ENCODE peak calls at places on chromosomes 6 and 20, in ten cellular contexts. One of them, this sample, is unnamed.

GRCh38 chr6:17803409-17803808 is 96.7 kb upstream of the NUP153 start:
- DNase-seq in neural progenitor cell: no peak
- DNase-seq in left lung: no peak
- DNase-seq in cardiac fibroblast: no peak
- DNase-seq in fibroblast of lung: no peak
- DNase-seq in adrenal gland: no peak
- DNase-seq in fibroblast of pulmonary artery: no peak
- DNase-seq in astrocyte of the spinal cord: no peak
- DNase-seq in H1: no peak
- DNase-seq in transverse colon: no peak
- DNase-seq in this sample: no peak

GRCh38 chr20:33318096-33318429 is 35.0 kb downstream of the BPIFB1 start:
- DNase-seq in neural progenitor cell: no peak
- DNase-seq in left lung: no peak
- DNase-seq in cardiac fibroblast: no peak
- DNase-seq in fibroblast of lung: no peak
- DNase-seq in adrenal gland: no peak
- DNase-seq in fibroblast of pulmonary artery: no peak
- DNase-seq in astrocyte of the spinal cord: no peak
- DNase-seq in H1: no peak
- DNase-seq in transverse colon: no peak
- DNase-seq in this sample: no peak

GRCh38 chr6:6962086-6962485 is 145.7 kb upstream of the RREB1 start:
- DNase-seq in neural progenitor cell: no peak
- DNase-seq in left lung: no peak
- DNase-seq in cardiac fibroblast: no peak
- DNase-seq in fibroblast of lung: no peak
- DNase-seq in adrenal gland: no peak
- DNase-seq in fibroblast of pulmonary artery: no peak
- DNase-seq in astrocyte of the spinal cord: no peak
- DNase-seq in H1: no peak
- DNase-seq in transverse colon: no peak
- DNase-seq in this sample: no peak

GRCh38 chr6:113809818-113810217 is 47.3 kb upstream of the MARCKS start:
- DNase-seq in neural progenitor cell: no peak
- DNase-seq in left lung: no peak
- DNase-seq in cardiac fibroblast: no peak
- DNase-seq in fibroblast of lung: no peak
- DNase-seq in adrenal gland: no peak
- DNase-seq in fibroblast of pulmonary artery: no peak
- DNase-seq in astrocyte of the spinal cord: no peak
- DNase-seq in H1: no peak
- DNase-seq in transverse colon: no peak
- DNase-seq in this sample: no peak

GRCh38 chr6:169991913-169992312 is 240.5 kb downstream of the ERMARD start:
- DNase-seq in neural progenitor cell: no peak
- DNase-seq in left lung: no peak
- DNase-seq in cardiac fibroblast: no peak
- DNase-seq in fibroblast of lung: no peak
- DNase-seq in adrenal gland: no peak
- DNase-seq in fibroblast of pulmonary artery: no peak
- DNase-seq in astrocyte of the spinal cord: no peak
- DNase-seq in H1: peak; percentile 7
- DNase-seq in transverse colon: no peak
- DNase-seq in this sample: no peak

GRCh38 chr6:157198425-157199279 is 124.7 kb downstream of the TMEM242 start:
- DNase-seq in neural progenitor cell: no peak
- DNase-seq in left lung: peak; percentile 86
- DNase-seq in cardiac fibroblast: peak; percentile 51
- DNase-seq in fibroblast of lung: no peak
- DNase-seq in adrenal gland: peak; percentile 63
- DNase-seq in fibroblast of pulmonary artery: peak; percentile 13
- DNase-seq in astrocyte of the spinal cord: no peak
- DNase-seq in H1: no peak
- DNase-seq in transverse colon: peak; percentile 88
- DNase-seq in this sample: no peak

GRCh38 chr20:58447733-58448391 is 58.8 kb downstream of the VAPB start:
- DNase-seq in neural progenitor cell: peak; percentile 75
- DNase-seq in left lung: no peak
- DNase-seq in cardiac fibroblast: peak; percentile 72
- DNase-seq in fibroblast of lung: peak; percentile 39
- DNase-seq in adrenal gland: peak; percentile 68
- DNase-seq in fibroblast of pulmonary artery: peak; percentile 73
- DNase-seq in astrocyte of the spinal cord: peak; percentile 61
- DNase-seq in H1: peak; percentile 76
- DNase-seq in transverse colon: peak; percentile 55
- DNase-seq in this sample: no peak

GRCh38 chr6:68040780-68041179 is 594.3 kb upstream of the ADGRB3 start:
- DNase-seq in neural progenitor cell: no peak
- DNase-seq in left lung: no peak
- DNase-seq in cardiac fibroblast: peak; percentile 2
- DNase-seq in fibroblast of lung: no peak
- DNase-seq in adrenal gland: no peak
- DNase-seq in fibroblast of pulmonary artery: no peak
- DNase-seq in astrocyte of the spinal cord: no peak
- DNase-seq in H1: no peak
- DNase-seq in transverse colon: no peak
- DNase-seq in this sample: no peak

GRCh38 chr6:31158140-31158862 is at the start of gene TCF19:
- DNase-seq in neural progenitor cell: peak; percentile 98
- DNase-seq in left lung: peak; percentile 98
- DNase-seq in cardiac fibroblast: peak; percentile 100
- DNase-seq in fibroblast of lung: peak; percentile 97
- DNase-seq in adrenal gland: peak; percentile 99
- DNase-seq in fibroblast of pulmonary artery: peak; percentile 99
- DNase-seq in astrocyte of the spinal cord: peak; percentile 99
- DNase-seq in H1: peak; percentile 99
- DNase-seq in transverse colon: peak; percentile 99
- DNase-seq in this sample: peak; percentile 91

GRCh38 chr6:74137910-74138309 is 441.9 kb downstream of the CD109 start:
- DNase-seq in neural progenitor cell: no peak
- DNase-seq in left lung: no peak
- DNase-seq in cardiac fibroblast: peak; percentile 73
- DNase-seq in fibroblast of lung: peak; percentile 40
- DNase-seq in adrenal gland: no peak
- DNase-seq in fibroblast of pulmonary artery: peak; percentile 86
- DNase-seq in astrocyte of the spinal cord: peak; percentile 68
- DNase-seq in H1: no peak
- DNase-seq in transverse colon: no peak
- DNase-seq in this sample: peak; percentile 7

GRCh38 chr6:116631379-116631990 is 15.2 kb downstream of the RSPH4A start:
- DNase-seq in neural progenitor cell: peak; percentile 1
- DNase-seq in left lung: no peak
- DNase-seq in cardiac fibroblast: peak; percentile 10
- DNase-seq in fibroblast of lung: no peak
- DNase-seq in adrenal gland: no peak
- DNase-seq in fibroblast of pulmonary artery: peak; percentile 39
- DNase-seq in astrocyte of the spinal cord: no peak
- DNase-seq in H1: no peak
- DNase-seq in transverse colon: no peak
- DNase-seq in this sample: no peak

GRCh38 chr6:160792711-160793110 is 90.7 kb downstream of the PLG start:
- DNase-seq in neural progenitor cell: no peak
- DNase-seq in left lung: no peak
- DNase-seq in cardiac fibroblast: no peak
- DNase-seq in fibroblast of lung: no peak
- DNase-seq in adrenal gland: no peak
- DNase-seq in fibroblast of pulmonary artery: no peak
- DNase-seq in astrocyte of the spinal cord: no peak
- DNase-seq in H1: no peak
- DNase-seq in transverse colon: no peak
- DNase-seq in this sample: no peak

GRCh38 chr20:19371112-19371511 is 158.7 kb downstream of the SLC24A3 start:
- DNase-seq in neural progenitor cell: no peak
- DNase-seq in left lung: no peak
- DNase-seq in cardiac fibroblast: no peak
- DNase-seq in fibroblast of lung: no peak
- DNase-seq in adrenal gland: no peak
- DNase-seq in fibroblast of pulmonary artery: no peak
- DNase-seq in astrocyte of the spinal cord: no peak
- DNase-seq in H1: no peak
- DNase-seq in transverse colon: no peak
- DNase-seq in this sample: no peak

GRCh38 chr20:19376451-19376971 is 164.1 kb downstream of the SLC24A3 start:
- DNase-seq in neural progenitor cell: peak; percentile 5
- DNase-seq in left lung: no peak
- DNase-seq in cardiac fibroblast: no peak
- DNase-seq in fibroblast of lung: no peak
- DNase-seq in adrenal gland: no peak
- DNase-seq in fibroblast of pulmonary artery: no peak
- DNase-seq in astrocyte of the spinal cord: no peak
- DNase-seq in H1: no peak
- DNase-seq in transverse colon: no peak
- DNase-seq in this sample: no peak

GRCh38 chr20:19378057-19378456 is 165.6 kb downstream of the SLC24A3 start:
- DNase-seq in neural progenitor cell: no peak
- DNase-seq in left lung: no peak
- DNase-seq in cardiac fibroblast: no peak
- DNase-seq in fibroblast of lung: no peak
- DNase-seq in adrenal gland: no peak
- DNase-seq in fibroblast of pulmonary artery: no peak
- DNase-seq in astrocyte of the spinal cord: no peak
- DNase-seq in H1: no peak
- DNase-seq in transverse colon: no peak
- DNase-seq in this sample: no peak

GRCh38 chr20:19374066-19374615 is 161.7 kb downstream of the SLC24A3 start:
- DNase-seq in neural progenitor cell: no peak
- DNase-seq in left lung: no peak
- DNase-seq in cardiac fibroblast: no peak
- DNase-seq in fibroblast of lung: no peak
- DNase-seq in adrenal gland: no peak
- DNase-seq in fibroblast of pulmonary artery: no peak
- DNase-seq in astrocyte of the spinal cord: no peak
- DNase-seq in H1: no peak
- DNase-seq in transverse colon: no peak
- DNase-seq in this sample: no peak

DNA sequence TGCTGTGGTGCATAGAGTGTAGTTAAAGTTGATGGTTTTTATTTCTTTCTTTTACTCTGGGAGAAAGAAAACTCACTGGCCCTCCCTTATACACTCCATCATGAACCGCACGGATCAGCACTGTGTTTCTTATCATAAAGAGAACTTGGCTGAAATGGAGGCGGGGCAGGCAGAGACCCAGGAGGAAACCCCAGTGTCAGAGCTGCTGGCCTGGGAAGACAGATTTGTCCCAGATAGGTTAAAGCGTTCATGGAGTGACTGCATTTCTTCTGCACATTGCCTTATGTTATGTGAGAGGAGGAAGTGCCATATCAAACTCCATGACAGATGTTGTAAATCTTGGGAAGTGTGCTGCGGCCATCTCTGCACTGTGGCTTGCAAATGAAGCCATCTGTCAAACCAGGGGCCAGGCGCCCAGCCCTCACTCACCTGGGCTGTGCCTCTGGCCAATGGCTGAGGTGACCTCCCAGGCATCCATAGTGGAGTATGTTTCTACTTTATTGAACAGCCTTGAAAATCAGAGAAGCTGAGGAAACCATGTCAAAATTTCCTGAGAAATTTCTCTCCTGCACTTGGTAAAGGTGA is 163.0 kb downstream of the SLC24A3 start:
- DNase-seq in neural progenitor cell: no peak
- DNase-seq in left lung: no peak
- DNase-seq in cardiac fibroblast: no peak
- DNase-seq in fibroblast of lung: no peak
- DNase-seq in adrenal gland: no peak
- DNase-seq in fibroblast of pulmonary artery: no peak
- DNase-seq in astrocyte of the spinal cord: no peak
- DNase-seq in H1: no peak
- DNase-seq in transverse colon: no peak
- DNase-seq in this sample: no peak
- TF ChIP-seq CTCF in neural progenitor cell: no peak
- TF ChIP-seq CTCF in left lung: no peak
- TF ChIP-seq CTCF in cardiac fibroblast: no peak
- TF ChIP-seq CTCF in fibroblast of lung: no peak
- TF ChIP-seq CTCF in adrenal gland: no peak
- TF ChIP-seq CTCF in fibroblast of pulmonary artery: no peak
- TF ChIP-seq CTCF in astrocyte of the spinal cord: no peak
- TF ChIP-seq CTCF in H1: no peak
- TF ChIP-seq CTCF in transverse colon: no peak
- TF ChIP-seq CTCF in this sample: no peak

GRCh38 chr6:117908246-117909107 is 1.4 kb downstream of the SLC35F1 start:
- DNase-seq in neural progenitor cell: peak; percentile 52
- DNase-seq in left lung: peak; percentile 73
- DNase-seq in cardiac fibroblast: no peak
- DNase-seq in fibroblast of lung: peak; percentile 4
- DNase-seq in adrenal gland: peak; percentile 8
- DNase-seq in fibroblast of pulmonary artery: no peak
- DNase-seq in astrocyte of the spinal cord: no peak
- DNase-seq in H1: no peak
- DNase-seq in transverse colon: no peak
- DNase-seq in this sample: no peak
- H3K4me3 ChIP-seq in neural progenitor cell: peak overlapping the region; percentile 98
- H3K4me3 ChIP-seq in left lung: peak overlapping the region; percentile 45
- H3K4me3 ChIP-seq in cardiac fibroblast: no peak overlapping the region
- H3K4me3 ChIP-seq in fibroblast of lung: no peak overlapping the region
- H3K4me3 ChIP-seq in adrenal gland: no peak overlapping the region
- H3K4me3 ChIP-seq in fibroblast of pulmonary artery: no peak overlapping the region
- H3K4me3 ChIP-seq in astrocyte of the spinal cord: peak overlapping the region; percentile 21
- H3K4me3 ChIP-seq in H1: peak overlapping the region; percentile 63
- H3K4me3 ChIP-seq in transverse colon: peak overlapping the region; percentile 45
- H3K4me3 ChIP-seq in this sample: peak overlapping the region; percentile 12

DNA sequence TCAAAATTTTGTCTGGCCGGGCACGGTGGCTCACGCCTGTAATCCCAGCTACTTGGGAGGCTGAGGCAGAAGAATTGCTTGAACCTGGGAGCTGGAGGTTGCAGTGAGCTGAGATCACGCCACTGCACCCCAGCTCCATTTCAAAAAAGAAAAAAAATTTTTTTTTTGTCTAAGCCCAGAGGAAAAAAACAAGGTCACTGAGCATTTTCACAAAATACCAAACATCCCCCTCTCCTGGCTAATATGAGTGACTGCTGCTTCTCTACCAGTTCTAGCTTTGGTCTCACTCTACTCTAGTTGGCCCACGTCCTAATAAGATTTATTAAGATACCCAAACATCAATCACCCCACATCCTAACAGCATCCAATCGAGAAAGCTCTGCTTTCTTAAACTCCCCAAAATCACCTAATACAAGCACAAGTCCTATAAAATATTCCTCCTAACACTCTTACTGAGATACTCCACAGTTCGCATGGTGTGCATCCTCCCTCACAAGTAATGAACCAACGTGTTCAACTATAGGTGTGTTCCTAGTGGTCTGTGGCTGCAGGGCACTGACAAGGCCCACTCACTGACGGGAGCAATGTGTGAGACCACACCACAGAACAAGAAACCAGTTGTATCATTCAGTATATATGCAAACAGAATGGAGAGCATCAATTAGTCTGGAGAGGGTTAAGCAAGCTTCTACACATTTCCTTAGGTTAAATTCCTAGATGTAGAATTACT is 64.2 kb downstream of the FKBP5 start:
- DNase-seq in neural progenitor cell: no peak
- DNase-seq in left lung: no peak
- DNase-seq in cardiac fibroblast: peak; percentile 34
- DNase-seq in fibroblast of lung: no peak
- DNase-seq in adrenal gland: no peak
- DNase-seq in fibroblast of pulmonary artery: peak; percentile 36
- DNase-seq in astrocyte of the spinal cord: no peak
- DNase-seq in H1: no peak
- DNase-seq in transverse colon: no peak
- DNase-seq in this sample: no peak
- TF ChIP-seq CTCF in neural progenitor cell: peak; percentile 26
- TF ChIP-seq CTCF in left lung: no peak
- TF ChIP-seq CTCF in cardiac fibroblast: peak; percentile 22
- TF ChIP-seq CTCF in fibroblast of lung: peak; percentile 34
- TF ChIP-seq CTCF in adrenal gland: peak; percentile 55
- TF ChIP-seq CTCF in fibroblast of pulmonary artery: peak; percentile 27
- TF ChIP-seq CTCF in astrocyte of the spinal cord: peak; percentile 44
- TF ChIP-seq CTCF in H1: peak; percentile 28
- TF ChIP-seq CTCF in transverse colon: peak; percentile 10
- TF ChIP-seq CTCF in this sample: peak; percentile 46

GRCh38 chr20:49792611-49793010 is 20.0 kb upstream of the SLC9A8 start:
- DNase-seq in neural progenitor cell: no peak
- DNase-seq in left lung: no peak
- DNase-seq in cardiac fibroblast: no peak
- DNase-seq in fibroblast of lung: no peak
- DNase-seq in adrenal gland: no peak
- DNase-seq in fibroblast of pulmonary artery: no peak
- DNase-seq in astrocyte of the spinal cord: no peak
- DNase-seq in H1: no peak
- DNase-seq in transverse colon: no peak
- DNase-seq in this sample: no peak
- H3K4me3 ChIP-seq in neural progenitor cell: no peak overlapping the region
- H3K4me3 ChIP-seq in left lung: no peak overlapping the region
- H3K4me3 ChIP-seq in cardiac fibroblast: no peak overlapping the region
- H3K4me3 ChIP-seq in fibroblast of lung: no peak overlapping the region
- H3K4me3 ChIP-seq in adrenal gland: no peak overlapping the region
- H3K4me3 ChIP-seq in fibroblast of pulmonary artery: no peak overlapping the region
- H3K4me3 ChIP-seq in astrocyte of the spinal cord: no peak overlapping the region
- H3K4me3 ChIP-seq in H1: no peak overlapping the region
- H3K4me3 ChIP-seq in transverse colon: no peak overlapping the region
- H3K4me3 ChIP-seq in this sample: no peak overlapping the region

This sample was measured in AG04449.